ENCODE peak calls at places on chromosome 5, in seven cellular contexts. U, V, A, L, Y, C and R are unnamed samples.

GRCh38 chr5:43729846-43730478 is 127.0 kb downstream of the NNT start:
- DNase-seq in U (no peak), V (no peak), A (no peak), L (no peak), Y (no peak), C (no peak), R (no peak)

GRCh38 chr5:179731791-179732411 is 721 bp upstream of the MAML1 start:
- DNase-seq in U (no peak), V (no peak), A (peak; percentile 84), L (peak; percentile 68), Y (peak; percentile 61), C (peak; percentile 32), R (no peak)

GRCh38 chr5:150376799-150377771 is 19.6 kb downstream of the TCOF1 start:
- DNase-seq in U (no peak), V (no peak), A (no peak), L (no peak), Y (peak; percentile 28), C (no peak), R (no peak)

GRCh38 chr5:61744690-61745619 is 412.9 kb downstream of the ZSWIM6 start:
- DNase-seq in U (peak; percentile 15), V (no peak), A (no peak), L (no peak), Y (peak; percentile 16), C (no peak), R (no peak)

GRCh38 chr5:98840946-98841345 is 67.5 kb downstream of the RGMB start:
- DNase-seq in U (no peak), V (no peak), A (no peak), L (no peak), Y (no peak), C (no peak), R (no peak)

GRCh38 chr5:39713224-39713911 is 288.6 kb upstream of the DAB2 start:
- DNase-seq in U (no peak), V (no peak), A (no peak), L (no peak), Y (no peak), C (no peak), R (no peak)

GRCh38 chr5:55823151-55823796 is 27.9 kb upstream of the IL31RA start:
- DNase-seq in U (no peak), V (no peak), A (no peak), L (no peak), Y (no peak), C (no peak), R (no peak)

GRCh38 chr5:157659886-157660660 is 7.8 kb upstream of the SOX30 start:
- DNase-seq in U (no peak), V (no peak), A (no peak), L (no peak), Y (no peak), C (no peak), R (no peak)

GRCh38 chr5:40605295-40605958 is 74.3 kb upstream of the PTGER4 start:
- DNase-seq in U (no peak), V (no peak), A (no peak), L (no peak), Y (no peak), C (no peak), R (no peak)

DNA sequence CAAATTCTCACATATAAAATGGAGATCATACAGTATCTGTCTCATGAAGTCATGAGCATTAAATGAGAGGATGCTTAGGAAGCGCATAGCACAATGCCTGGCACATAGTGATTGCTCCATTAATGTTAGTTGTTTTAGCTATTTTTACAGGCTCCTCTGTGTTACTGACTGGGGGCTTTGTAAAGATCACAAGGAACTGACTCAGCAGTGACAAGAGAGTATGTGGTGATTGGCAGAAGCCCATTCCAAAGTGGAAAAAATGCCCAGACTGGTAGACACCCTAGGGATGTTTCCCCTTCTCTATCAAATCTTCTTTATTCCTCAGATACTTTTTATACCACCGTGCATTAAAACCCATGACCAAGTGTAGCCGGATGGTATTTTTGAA is 33.5 kb downstream of the ABLIM3 start:
- DNase-seq in U (no peak), V (no peak), A (no peak), L (no peak), Y (no peak), C (no peak), R (no peak)
- H3K27ac ChIP-seq in U (no peak overlapping the region), V (peak overlapping the region; percentile 77), A (no peak overlapping the region), L (peak overlapping the region; percentile 55), Y (no peak overlapping the region), C (peak overlapping the region; percentile 28), R (no peak overlapping the region)

GRCh38 chr5:169148066-169148740 is 152.7 kb downstream of the SLIT3 start:
- DNase-seq in U (no peak), V (no peak), A (no peak), L (no peak), Y (no peak), C (no peak), R (no peak)
- H3K4me1 ChIP-seq in U (no peaks in the 10 kb centered on the region), V (no peaks in the 10 kb centered on the region), A (no peaks in the 10 kb centered on the region), L (peaks cover 3% of the 10 kb centered on the region), Y (peaks cover 21% of the 10 kb centered on the region), C (peaks cover 1% of the 10 kb centered on the region), R (no peaks in the 10 kb centered on the region)

GRCh38 chr5:1465966-1466471 is 20.8 kb upstream of the SLC6A3 start:
- DNase-seq in U (no peak), V (no peak), A (peak; percentile 65), L (peak; percentile 61), Y (no peak), C (no peak), R (no peak)

GRCh38 chr5:1466631-1467265 is 21.5 kb upstream of the SLC6A3 start:
- DNase-seq in U (no peak), V (no peak), A (peak; percentile 68), L (peak; percentile 65), Y (no peak), C (no peak), R (peak; percentile 4)

GRCh38 chr5:1468247-1468612 is 23.0 kb upstream of the SLC6A3 start:
- DNase-seq in U (peak; percentile 50), V (no peak), A (no peak), L (no peak), Y (no peak), C (no peak), R (no peak)

GRCh38 chr5:1468629-1469527 is 23.6 kb upstream of the SLC6A3 start:
- DNase-seq in U (no peak), V (no peak), A (peak; percentile 63), L (peak; percentile 61), Y (no peak), C (no peak), R (no peak)

DNA sequence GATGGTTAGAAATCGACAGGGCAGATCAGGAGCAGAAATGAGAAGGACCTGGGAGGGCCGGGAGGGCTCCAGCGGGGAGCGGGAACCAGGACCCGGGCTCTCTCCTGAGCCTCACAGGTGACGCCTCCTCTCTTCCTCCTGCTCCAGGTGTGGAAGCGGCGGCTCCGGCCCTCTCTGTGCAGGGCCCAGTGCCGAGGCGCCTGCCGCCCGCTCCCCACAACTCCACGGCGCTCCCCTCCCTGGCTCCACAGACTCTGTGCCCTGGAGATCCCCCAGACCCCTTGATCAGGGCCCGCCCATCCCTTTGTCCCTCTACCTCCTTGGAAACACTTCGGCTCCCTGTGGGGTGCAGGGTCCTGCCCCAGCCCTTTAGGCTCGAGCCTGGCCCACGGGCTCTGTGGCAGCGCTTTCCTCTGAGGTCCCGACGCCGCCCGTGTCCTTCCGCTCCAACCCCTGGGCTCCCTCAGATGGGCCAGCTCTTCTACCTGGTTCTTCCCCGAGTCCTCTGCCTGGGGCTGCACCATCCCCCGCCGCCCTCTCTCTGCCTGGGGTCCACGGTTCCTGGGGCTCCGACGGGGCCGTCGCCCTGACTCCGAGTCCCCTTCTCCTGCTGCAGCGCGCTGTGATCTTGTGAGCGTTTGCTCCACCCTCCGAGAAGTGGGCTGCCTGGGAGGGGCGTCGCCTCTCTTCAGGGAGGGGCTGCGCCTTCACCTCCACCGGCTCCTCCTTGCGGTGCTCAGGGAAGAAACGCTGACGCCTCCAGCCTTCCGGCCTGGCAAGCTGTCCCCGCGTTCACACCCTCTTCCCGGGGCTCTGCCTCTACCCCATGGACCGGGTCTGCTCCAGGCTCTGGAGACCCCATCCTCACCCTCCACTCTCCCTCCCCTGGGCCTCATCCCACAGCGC is 22.4 kb upstream of the SLC6A3 start:
- DNase-seq in U (no peak), V (no peak), A (peak; percentile 69), L (peak; percentile 64), Y (no peak), C (no peak), R (no peak)
- H3K27ac ChIP-seq in U (no peak overlapping the region), V (no peak overlapping the region), A (no peak overlapping the region), L (no peak overlapping the region), Y (no peak overlapping the region), C (no peak overlapping the region), R (no peak overlapping the region)

GRCh38 chr5:104937591-104937990 is 1375.0 kb upstream of the NUDT12 start:
- DNase-seq in U (no peak), V (no peak), A (no peak), L (no peak), Y (no peak), C (no peak), R (no peak)
- H3K4me1 ChIP-seq in U (no peaks in the 10 kb centered on the region), V (no peaks in the 10 kb centered on the region), A (no peaks in the 10 kb centered on the region), L (no peaks in the 10 kb centered on the region), Y (no peaks in the 10 kb centered on the region), C (no peaks in the 10 kb centered on the region), R (no peaks in the 10 kb centered on the region)

GRCh38 chr5:72467421-72467820 is 39.8 kb downstream of the ZNF366 start:
- DNase-seq in U (no peak), V (no peak), A (no peak), L (no peak), Y (no peak), C (no peak), R (no peak)

GRCh38 chr5:72470817-72471216 is 36.4 kb downstream of the ZNF366 start:
- DNase-seq in U (no peak), V (no peak), A (no peak), L (no peak), Y (no peak), C (no peak), R (no peak)

GRCh38 chr5:72465601-72466563 is 41.3 kb downstream of the ZNF366 start:
- DNase-seq in U (no peak), V (no peak), A (no peak), L (no peak), Y (no peak), C (no peak), R (no peak)

GRCh38 chr5:72467987-72468386 is 39.2 kb downstream of the ZNF366 start:
- DNase-seq in U (no peak), V (no peak), A (no peak), L (no peak), Y (peak; percentile 18), C (no peak), R (no peak)

GRCh38 chr5:72468606-72469005 is 38.6 kb downstream of the ZNF366 start:
- DNase-seq in U (peak; percentile 55), V (no peak), A (no peak), L (no peak), Y (no peak), C (no peak), R (no peak)
- H3K27ac ChIP-seq in U (peak overlapping the region; percentile 63), V (no peak overlapping the region), A (no peak overlapping the region), L (peak overlapping the region; percentile 4), Y (no peak overlapping the region), C (no peak overlapping the region), R (no peak overlapping the region)

DNA sequence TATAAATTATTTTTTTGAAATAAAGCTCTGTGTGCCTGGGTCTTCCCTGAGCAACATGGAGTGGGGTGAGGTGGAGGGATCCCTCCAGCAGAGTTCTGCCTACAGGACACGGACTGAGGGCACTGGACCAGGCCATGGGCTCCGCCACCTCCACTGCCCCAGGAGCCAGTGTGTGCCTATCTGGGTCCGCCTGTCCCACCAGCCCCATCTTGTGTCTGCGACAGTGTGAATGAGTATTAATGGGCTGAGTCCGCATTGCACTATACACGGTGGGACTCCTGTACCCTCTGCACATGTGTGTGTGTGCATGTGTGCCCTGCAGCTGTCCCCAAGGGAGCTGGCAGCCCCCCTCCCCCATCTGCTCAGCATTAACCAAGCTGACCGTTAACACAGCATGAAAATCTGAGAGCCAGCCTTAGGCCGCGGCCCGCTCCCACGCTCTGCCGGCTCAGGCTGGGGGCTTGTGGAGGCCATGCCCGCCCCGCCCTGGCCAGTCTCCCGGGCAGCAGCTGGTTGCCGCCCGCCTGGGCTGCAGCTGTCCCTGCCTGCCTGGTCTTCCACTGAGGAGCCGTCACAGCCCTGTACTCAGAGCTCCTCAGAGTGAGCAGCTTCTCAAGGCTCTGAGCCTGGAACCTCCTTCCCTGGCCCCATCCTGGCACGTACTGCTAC is 11.5 kb downstream of the FGFR4 start:
- DNase-seq in U (no peak), V (no peak), A (peak; percentile 79), L (no peak), Y (no peak), C (no peak), R (no peak)
- H3K4me1 ChIP-seq in U (peaks cover 44% of the 10 kb centered on the region), V (no peaks in the 10 kb centered on the region), A (peaks cover 21% of the 10 kb centered on the region), L (peaks cover 18% of the 10 kb centered on the region), Y (peaks cover 6% of the 10 kb centered on the region), C (peaks cover 14% of the 10 kb centered on the region), R (peaks cover 61% of the 10 kb centered on the region)